ENCODE peak calls at places on chromosomes 11 and 22, in nine cellular contexts. Z is stomach, O is heart right ventricle, W is heart left ventricle, T is adrenal gland, N is PC-9, G is neuronal stem cell, H is cardiac muscle cell, R is left ventricle myocardium inferior. C is an unnamed sample.

GRCh38 chr22:47328550-47329243 is 566.2 kb downstream of the TBC1D22A start:
- DNase-seq in O (no peak), G (no peak), H (peak; percentile 93), T (peak; percentile 36), R (no peak), N (peak; percentile 83), Z (no peak), W (peak; percentile 45), C (peak; percentile 47)

GRCh38 chr11:26079966-26080365 is 252.0 kb upstream of the ANO3 start:
- DNase-seq in N (no peak), R (no peak), H (no peak), T (no peak), O (no peak), W (no peak), G (no peak), Z (no peak), C (no peak)

GRCh38 chr22:47052236-47053012 is 290.0 kb downstream of the TBC1D22A start:
- DNase-seq in H (no peak), G (no peak), Z (no peak), N (no peak), R (no peak), T (no peak), W (no peak), O (peak; percentile 2), C (no peak)

GRCh38 chr11:4183410-4184057 is 88.9 kb downstream of the RRM1 start:
- DNase-seq in O (no peak), W (no peak), T (no peak), R (no peak), N (no peak), Z (no peak), G (no peak), H (no peak), C (no peak)

GRCh38 chr11:81707881-81708280 is 1025.8 kb downstream of the FAM181B start:
- DNase-seq in W (no peak), N (no peak), Z (no peak), R (no peak), O (no peak), H (no peak), G (no peak), T (no peak), C (no peak)

GRCh38 chr11:78230161-78230877 is 41.6 kb downstream of the USP35 start:
- DNase-seq in N (no peak), T (no peak), H (peak; percentile 26), W (no peak), G (no peak), O (no peak), R (no peak), Z (no peak), C (peak; percentile 73)

GRCh38 chr11:86245369-86246292 is 1.1 kb downstream of the EED start:
- DNase-seq in Z (no peak), N (peak; percentile 15), T (no peak), O (no peak), H (peak; percentile 19), W (no peak), G (peak; percentile 17), R (no peak), C (peak; percentile 34)

GRCh38 chr11:32231909-32232493 is 141.1 kb downstream of the RCN1 start:
- DNase-seq in O (no peak), G (peak; percentile 39), T (no peak), R (no peak), N (peak; percentile 32), Z (no peak), H (peak; percentile 54), W (no peak), C (peak; percentile 18)

GRCh38 chr22:38748487-38749136 is 7.2 kb downstream of the SUN2 start:
- DNase-seq in O (no peak), N (no peak), R (no peak), W (no peak), H (no peak), T (no peak), Z (no peak), G (no peak), C (no peak)

GRCh38 chr22:38751422-38752346 is 4.1 kb downstream of the SUN2 start:
- DNase-seq in G (no peak), Z (peak; percentile 63), H (no peak), R (peak; percentile 41), N (peak; percentile 95), T (no peak), O (peak; percentile 51), W (peak; percentile 52), C (peak; percentile 55)

GRCh38 chr22:38751066-38751421 is 4.8 kb downstream of the SUN2 start:
- DNase-seq in G (no peak), Z (no peak), H (no peak), T (no peak), W (no peak), O (no peak), N (no peak), R (no peak), C (no peak)

GRCh38 chr22:38750104-38750503 is 5.7 kb downstream of the SUN2 start:
- DNase-seq in T (no peak), G (no peak), N (no peak), O (no peak), R (no peak), H (no peak), Z (no peak), W (no peak), C (no peak)

DNA sequence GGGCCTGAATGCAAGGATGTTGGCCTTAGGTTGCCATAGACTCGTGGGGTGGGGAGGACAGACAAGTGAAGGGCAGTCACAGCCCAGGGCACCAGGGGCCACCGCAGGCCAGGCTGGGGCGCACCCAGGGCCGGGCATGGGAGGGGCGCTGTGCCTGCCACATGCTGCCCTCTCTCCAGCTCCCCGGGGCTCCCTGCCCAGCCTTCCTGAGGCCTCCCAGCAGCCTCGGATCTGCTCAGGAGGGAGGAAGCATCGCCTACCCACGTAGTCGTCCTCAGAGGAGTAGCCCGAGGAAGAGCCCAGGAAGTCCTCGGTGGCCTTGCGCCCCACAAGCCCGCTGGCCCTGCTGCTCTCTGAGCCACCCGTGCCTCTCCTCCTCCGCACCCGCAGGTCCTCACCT is 5.2 kb downstream of the SUN2 start:
- DNase-seq in H (no peak), G (no peak), Z (no peak), N (no peak), W (no peak), O (no peak), R (no peak), T (no peak), C (no peak)
- H3K4me1 ChIP-seq in H (peaks cover 2% of the 10 kb centered on the region), G (peaks cover 1% of the 10 kb centered on the region), Z (peaks cover 51% of the 10 kb centered on the region), N (peaks cover 31% of the 10 kb centered on the region), W (peaks cover 16% of the 10 kb centered on the region), O (peaks cover 20% of the 10 kb centered on the region), R (peaks cover 40% of the 10 kb centered on the region), T (peaks cover 18% of the 10 kb centered on the region), C (no peaks in the 10 kb centered on the region)

GRCh38 chr11:64378335-64378884 is 19.4 kb downstream of the RPS6KA4 start:
- DNase-seq in W (no peak), H (peak; percentile 42), N (no peak), R (peak; percentile 20), Z (no peak), T (peak; percentile 87), O (no peak), G (no peak), C (no peak)

GRCh38 chr11:64381350-64381749 is 22.4 kb downstream of the RPS6KA4 start:
- DNase-seq in H (no peak), N (no peak), W (no peak), G (no peak), T (no peak), Z (no peak), R (no peak), O (no peak), C (no peak)

GRCh38 chr11:64379160-64379559 is 20.2 kb downstream of the RPS6KA4 start:
- DNase-seq in T (no peak), R (no peak), Z (no peak), O (no peak), H (no peak), G (no peak), W (no peak), N (no peak), C (no peak)

GRCh38 chr11:64382586-64382985 is 23.6 kb downstream of the RPS6KA4 start:
- DNase-seq in R (no peak), W (no peak), O (no peak), G (no peak), Z (no peak), H (no peak), T (no peak), N (no peak), C (no peak)

DNA sequence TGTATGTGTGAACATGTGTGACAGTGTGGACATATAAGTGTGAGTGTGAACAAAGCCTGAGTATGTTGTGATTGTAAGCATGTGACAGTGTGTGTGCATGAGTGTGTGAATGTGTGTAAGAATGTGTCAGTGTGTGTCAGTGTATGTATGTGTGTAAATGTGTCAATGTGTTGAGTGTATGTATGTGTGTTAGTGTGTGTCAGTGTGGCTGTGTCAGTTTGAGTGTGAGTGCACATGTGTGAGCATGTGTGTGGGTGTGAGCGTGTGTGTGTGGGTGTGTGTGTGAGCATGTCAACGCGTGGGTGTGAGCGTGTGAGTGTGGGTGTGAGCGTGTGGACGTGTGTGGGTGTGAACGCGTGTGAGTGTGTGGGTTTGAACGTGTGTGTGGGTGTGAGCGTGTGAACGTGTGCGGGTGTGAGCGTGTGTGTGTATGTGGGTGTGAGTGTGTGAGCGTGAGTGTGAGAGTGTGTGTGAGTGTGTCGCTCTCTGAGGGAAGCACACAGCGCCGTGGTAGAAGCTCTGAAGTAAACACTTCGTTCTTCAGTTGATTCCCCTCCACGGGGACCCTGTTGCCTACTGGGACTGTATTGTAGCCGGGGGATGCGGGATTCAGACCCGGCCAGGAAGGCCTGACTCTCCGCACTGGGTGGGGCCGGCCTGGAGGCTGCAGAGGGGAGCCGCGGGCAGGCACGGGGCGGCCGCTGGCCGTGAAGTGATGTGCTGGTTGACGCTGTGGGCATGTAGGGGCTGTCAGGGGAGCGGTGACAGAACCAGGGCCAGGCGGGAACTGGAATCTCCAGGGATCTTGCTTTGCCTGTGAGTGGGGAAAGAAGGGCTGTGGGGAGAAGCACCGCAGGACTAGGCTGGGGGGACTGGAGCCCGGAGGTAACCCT is 21.1 kb downstream of the RPS6KA4 start:
- DNase-seq in N (no peak), Z (no peak), G (no peak), H (no peak), W (no peak), O (no peak), R (no peak), T (no peak), C (no peak)
- H3K27ac ChIP-seq in N (no peak overlapping the region), Z (no peak overlapping the region), G (peak overlapping the region; percentile 38), H (peak overlapping the region; percentile 69), W (no peak overlapping the region), O (no peak overlapping the region), R (no peak overlapping the region), T (no peak overlapping the region), C (no peak overlapping the region)

GRCh38 chr11:76919887-76920746 is 59.4 kb downstream of the ACER3 start:
- DNase-seq in R (peak; percentile 61), W (peak; percentile 76), T (peak; percentile 85), H (peak; percentile 92), N (peak; percentile 67), G (peak; percentile 76), Z (peak; percentile 83), O (peak; percentile 60), C (peak; percentile 94)
- H3K4me3 ChIP-seq in R (peak overlapping the region; percentile 20), W (no peak overlapping the region), T (no peak overlapping the region), H (no peak overlapping the region), N (no peak overlapping the region), G (no peak overlapping the region), Z (no peak overlapping the region), O (no peak overlapping the region), C (peak overlapping the region; percentile 49)

GRCh38 chr11:19315511-19315910 is 74.8 kb upstream of the E2F8 start:
- DNase-seq in H (no peak), G (no peak), W (no peak), R (no peak), O (no peak), T (no peak), N (no peak), Z (no peak), C (no peak)

GRCh38 chr11:19306570-19306969 is 65.8 kb upstream of the E2F8 start:
- DNase-seq in T (no peak), H (no peak), N (no peak), W (no peak), Z (no peak), G (no peak), O (no peak), R (no peak), C (no peak)

GRCh38 chr11:19313140-19313539 is 72.4 kb upstream of the E2F8 start:
- DNase-seq in T (no peak), G (no peak), R (no peak), Z (no peak), W (no peak), N (no peak), H (no peak), O (no peak), C (no peak)

GRCh38 chr11:19307498-19307897 is 66.8 kb upstream of the E2F8 start:
- DNase-seq in O (no peak), R (no peak), G (no peak), W (no peak), T (no peak), N (no peak), Z (no peak), H (no peak), C (no peak)

DNA sequence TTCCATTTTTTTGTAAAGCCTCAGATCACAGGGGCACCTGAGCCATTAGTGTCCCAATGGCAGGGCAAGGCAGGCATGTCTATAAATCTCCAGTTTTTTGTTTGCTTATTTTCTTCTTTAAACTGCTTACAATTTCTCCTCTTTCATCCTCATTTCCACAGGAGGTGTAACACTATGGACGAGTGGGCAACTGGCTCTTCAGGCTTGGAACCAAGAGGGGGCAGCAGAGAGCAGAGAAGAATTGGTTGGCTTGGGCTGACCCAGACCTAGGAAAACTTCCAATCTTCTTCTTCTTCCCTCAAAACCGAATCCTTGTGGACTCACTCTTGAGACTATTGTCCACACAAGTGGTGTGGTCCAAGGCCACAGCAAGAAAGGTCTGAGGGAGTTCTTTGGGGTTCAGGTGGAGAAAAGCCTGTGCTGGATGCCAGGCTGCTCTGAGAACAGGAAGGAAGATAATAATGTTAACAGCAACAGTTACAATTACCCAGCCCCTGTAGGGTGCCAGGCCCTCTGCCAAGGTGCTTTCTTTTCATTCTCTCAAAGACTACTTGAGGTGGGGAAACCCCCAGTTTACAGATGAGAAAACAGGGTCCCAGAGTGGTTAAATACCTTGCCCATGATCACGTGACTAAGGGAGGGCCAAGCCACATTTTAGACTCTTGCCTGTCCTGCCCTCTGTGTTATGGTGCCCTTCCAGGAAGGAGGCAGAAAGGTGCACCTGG is 70.7 kb upstream of the E2F8 start:
- DNase-seq in N (peak; percentile 63), O (peak; percentile 53), G (peak; percentile 66), R (peak; percentile 52), Z (peak; percentile 76), W (peak; percentile 47), H (peak; percentile 71), T (peak; percentile 85), C (peak; percentile 60)
- H3K4me1 ChIP-seq in N (no peaks in the 10 kb centered on the region), O (no peaks in the 10 kb centered on the region), G (no peaks in the 10 kb centered on the region), R (peaks cover 4% of the 10 kb centered on the region), Z (peaks cover 3% of the 10 kb centered on the region), W (peaks cover 4% of the 10 kb centered on the region), H (no peaks in the 10 kb centered on the region), T (no peaks in the 10 kb centered on the region), C (no peaks in the 10 kb centered on the region)

C was measured in small intestine.